ENCODE peak calls at places on chromosomes 13 and 19, in nine cellular contexts. One of them, this sample, is unnamed.

GRCh38 chr13:110555601-110556223 is 5.8 kb downstream of the RAB20 start:
- DNase-seq in GM12878: no peak
- DNase-seq in activated CD4-positive, alpha-beta T cell treated with anti-CD3 and anti-CD28 coated beads for 36 hours: no peak
- DNase-seq in cardiac fibroblast: no peak
- DNase-seq in LHCN-M2: no peak
- DNase-seq in posterior vena cava: no peak
- DNase-seq in HTR-8/SVneo: no peak
- DNase-seq in T-helper 1 cell: no peak
- DNase-seq in activated effector memory CD4-positive, alpha-beta T cell treated with anti-CD3 and anti-CD28 coated beads, Interleukin-2, amount 50 U/mL, for 16 hours: no peak
- DNase-seq in this sample: no peak

GRCh38 chr19:14361824-14362223 is 19.4 kb upstream of the ADGRE5 start:
- DNase-seq in GM12878: no peak
- DNase-seq in HTR-8/SVneo: no peak
- DNase-seq in activated effector memory CD4-positive, alpha-beta T cell treated with anti-CD3 and anti-CD28 coated beads, Interleukin-2, amount 50 U/mL, for 16 hours: peak
- DNase-seq in posterior vena cava: no peak
- DNase-seq in LHCN-M2: peak
- DNase-seq in T-helper 1 cell: peak
- DNase-seq in activated CD4-positive, alpha-beta T cell treated with anti-CD3 and anti-CD28 coated beads for 36 hours: peak
- DNase-seq in cardiac fibroblast: peak
- DNase-seq in this sample: no peak

GRCh38 chr19:40235238-40236025 is 8.9 kb upstream of the CCNP start:
- DNase-seq in GM12878: no peak
- DNase-seq in cardiac fibroblast: no peak
- DNase-seq in activated CD4-positive, alpha-beta T cell treated with anti-CD3 and anti-CD28 coated beads for 36 hours: no peak
- DNase-seq in posterior vena cava: no peak
- DNase-seq in activated effector memory CD4-positive, alpha-beta T cell treated with anti-CD3 and anti-CD28 coated beads, Interleukin-2, amount 50 U/mL, for 16 hours: no peak
- DNase-seq in LHCN-M2: no peak
- DNase-seq in HTR-8/SVneo: no peak
- DNase-seq in T-helper 1 cell: no peak
- DNase-seq in this sample: no peak

GRCh38 chr13:24381539-24382265 is 72.3 kb downstream of the C1QTNF9 start:
- DNase-seq in HTR-8/SVneo: no peak
- DNase-seq in activated CD4-positive, alpha-beta T cell treated with anti-CD3 and anti-CD28 coated beads for 36 hours: no peak
- DNase-seq in T-helper 1 cell: no peak
- DNase-seq in posterior vena cava: no peak
- DNase-seq in activated effector memory CD4-positive, alpha-beta T cell treated with anti-CD3 and anti-CD28 coated beads, Interleukin-2, amount 50 U/mL, for 16 hours: no peak
- DNase-seq in GM12878: no peak
- DNase-seq in LHCN-M2: peak
- DNase-seq in cardiac fibroblast: peak
- DNase-seq in this sample: peak

GRCh38 chr13:31824705-31825512 is 85.6 kb downstream of the RXFP2 start:
- DNase-seq in activated effector memory CD4-positive, alpha-beta T cell treated with anti-CD3 and anti-CD28 coated beads, Interleukin-2, amount 50 U/mL, for 16 hours: no peak
- DNase-seq in cardiac fibroblast: peak
- DNase-seq in LHCN-M2: peak
- DNase-seq in GM12878: peak
- DNase-seq in posterior vena cava: no peak
- DNase-seq in HTR-8/SVneo: no peak
- DNase-seq in T-helper 1 cell: peak
- DNase-seq in activated CD4-positive, alpha-beta T cell treated with anti-CD3 and anti-CD28 coated beads for 36 hours: no peak
- DNase-seq in this sample: peak

GRCh38 chr19:3668331-3669133 is 31.7 kb downstream of the PIP5K1C start:
- DNase-seq in HTR-8/SVneo: no peak
- DNase-seq in T-helper 1 cell: no peak
- DNase-seq in posterior vena cava: no peak
- DNase-seq in cardiac fibroblast: peak
- DNase-seq in activated effector memory CD4-positive, alpha-beta T cell treated with anti-CD3 and anti-CD28 coated beads, Interleukin-2, amount 50 U/mL, for 16 hours: no peak
- DNase-seq in LHCN-M2: no peak
- DNase-seq in GM12878: no peak
- DNase-seq in activated CD4-positive, alpha-beta T cell treated with anti-CD3 and anti-CD28 coated beads for 36 hours: no peak
- DNase-seq in this sample: no peak

GRCh38 chr13:103255587-103256301 is 189.5 kb upstream of the SLC10A2 start:
- DNase-seq in GM12878: no peak
- DNase-seq in HTR-8/SVneo: no peak
- DNase-seq in posterior vena cava: no peak
- DNase-seq in LHCN-M2: no peak
- DNase-seq in T-helper 1 cell: no peak
- DNase-seq in cardiac fibroblast: no peak
- DNase-seq in activated CD4-positive, alpha-beta T cell treated with anti-CD3 and anti-CD28 coated beads for 36 hours: no peak
- DNase-seq in activated effector memory CD4-positive, alpha-beta T cell treated with anti-CD3 and anti-CD28 coated beads, Interleukin-2, amount 50 U/mL, for 16 hours: no peak
- DNase-seq in this sample: no peak

GRCh38 chr13:95882121-95882520 is 171.1 kb downstream of the UGGT2 start:
- DNase-seq in posterior vena cava: no peak
- DNase-seq in GM12878: no peak
- DNase-seq in activated CD4-positive, alpha-beta T cell treated with anti-CD3 and anti-CD28 coated beads for 36 hours: no peak
- DNase-seq in T-helper 1 cell: no peak
- DNase-seq in activated effector memory CD4-positive, alpha-beta T cell treated with anti-CD3 and anti-CD28 coated beads, Interleukin-2, amount 50 U/mL, for 16 hours: no peak
- DNase-seq in cardiac fibroblast: no peak
- DNase-seq in LHCN-M2: no peak
- DNase-seq in HTR-8/SVneo: no peak
- DNase-seq in this sample: no peak

GRCh38 chr13:84481958-84482357 is 599.7 kb upstream of the SLITRK1 start:
- DNase-seq in GM12878: no peak
- DNase-seq in T-helper 1 cell: no peak
- DNase-seq in activated effector memory CD4-positive, alpha-beta T cell treated with anti-CD3 and anti-CD28 coated beads, Interleukin-2, amount 50 U/mL, for 16 hours: no peak
- DNase-seq in activated CD4-positive, alpha-beta T cell treated with anti-CD3 and anti-CD28 coated beads for 36 hours: no peak
- DNase-seq in cardiac fibroblast: peak
- DNase-seq in posterior vena cava: no peak
- DNase-seq in HTR-8/SVneo: no peak
- DNase-seq in LHCN-M2: peak
- DNase-seq in this sample: peak

GRCh38 chr19:33304760-33305647 is 2.7 kb upstream of the CEBPA start:
- DNase-seq in activated CD4-positive, alpha-beta T cell treated with anti-CD3 and anti-CD28 coated beads for 36 hours: no peak
- DNase-seq in cardiac fibroblast: no peak
- DNase-seq in HTR-8/SVneo: no peak
- DNase-seq in activated effector memory CD4-positive, alpha-beta T cell treated with anti-CD3 and anti-CD28 coated beads, Interleukin-2, amount 50 U/mL, for 16 hours: peak
- DNase-seq in LHCN-M2: no peak
- DNase-seq in GM12878: no peak
- DNase-seq in posterior vena cava: peak
- DNase-seq in T-helper 1 cell: no peak
- DNase-seq in this sample: no peak

GRCh38 chr13:42094641-42095040 is 46.2 kb downstream of the DGKH start:
- DNase-seq in GM12878: no peak
- DNase-seq in activated effector memory CD4-positive, alpha-beta T cell treated with anti-CD3 and anti-CD28 coated beads, Interleukin-2, amount 50 U/mL, for 16 hours: no peak
- DNase-seq in HTR-8/SVneo: no peak
- DNase-seq in T-helper 1 cell: no peak
- DNase-seq in LHCN-M2: no peak
- DNase-seq in activated CD4-positive, alpha-beta T cell treated with anti-CD3 and anti-CD28 coated beads for 36 hours: no peak
- DNase-seq in posterior vena cava: no peak
- DNase-seq in cardiac fibroblast: no peak
- DNase-seq in this sample: no peak

GRCh38 chr13:85806553-85807175 is 7.4 kb upstream of the SLITRK6 start:
- DNase-seq in activated effector memory CD4-positive, alpha-beta T cell treated with anti-CD3 and anti-CD28 coated beads, Interleukin-2, amount 50 U/mL, for 16 hours: no peak
- DNase-seq in posterior vena cava: no peak
- DNase-seq in GM12878: no peak
- DNase-seq in T-helper 1 cell: peak
- DNase-seq in cardiac fibroblast: peak
- DNase-seq in activated CD4-positive, alpha-beta T cell treated with anti-CD3 and anti-CD28 coated beads for 36 hours: no peak
- DNase-seq in LHCN-M2: peak
- DNase-seq in HTR-8/SVneo: peak
- DNase-seq in this sample: peak

GRCh38 chr13:79369226-79369625 is 36.8 kb downstream of the RBM26 start:
- DNase-seq in GM12878: no peak
- DNase-seq in HTR-8/SVneo: no peak
- DNase-seq in activated CD4-positive, alpha-beta T cell treated with anti-CD3 and anti-CD28 coated beads for 36 hours: no peak
- DNase-seq in T-helper 1 cell: no peak
- DNase-seq in LHCN-M2: no peak
- DNase-seq in cardiac fibroblast: no peak
- DNase-seq in posterior vena cava: no peak
- DNase-seq in activated effector memory CD4-positive, alpha-beta T cell treated with anti-CD3 and anti-CD28 coated beads, Interleukin-2, amount 50 U/mL, for 16 hours: no peak
- DNase-seq in this sample: no peak

GRCh38 chr19:4114181-4114580 is 9.7 kb downstream of the MAP2K2 start:
- DNase-seq in HTR-8/SVneo: no peak
- DNase-seq in T-helper 1 cell: no peak
- DNase-seq in GM12878: no peak
- DNase-seq in LHCN-M2: no peak
- DNase-seq in activated CD4-positive, alpha-beta T cell treated with anti-CD3 and anti-CD28 coated beads for 36 hours: no peak
- DNase-seq in activated effector memory CD4-positive, alpha-beta T cell treated with anti-CD3 and anti-CD28 coated beads, Interleukin-2, amount 50 U/mL, for 16 hours: no peak
- DNase-seq in posterior vena cava: no peak
- DNase-seq in cardiac fibroblast: no peak
- DNase-seq in this sample: no peak

GRCh38 chr13:44575741-44576395 is at the start of gene TSC22D1:
- DNase-seq in cardiac fibroblast: peak
- DNase-seq in T-helper 1 cell: peak
- DNase-seq in LHCN-M2: peak
- DNase-seq in posterior vena cava: peak
- DNase-seq in HTR-8/SVneo: no peak
- DNase-seq in GM12878: no peak
- DNase-seq in activated CD4-positive, alpha-beta T cell treated with anti-CD3 and anti-CD28 coated beads for 36 hours: peak
- DNase-seq in activated effector memory CD4-positive, alpha-beta T cell treated with anti-CD3 and anti-CD28 coated beads, Interleukin-2, amount 50 U/mL, for 16 hours: peak
- DNase-seq in this sample: peak